ENCODE peak calls at places on chromosomes 16 and 17, in ten cellular contexts. H is colonic mucosa, K is OCI-LY7, J is uterus, Y is right atrium auricular region, N is HCT116, P is neural progenitor cell, R is psoas muscle, M is ovary, B is A549. Z is an unnamed sample. For H3K4me1, the result is how much of the 10 kb centered on the place peaks cover.

GRCh38 chr16:50833929-50834328 is 92.0 kb downstream of the CYLD start:
- DNase-seq in M (no peak), R (no peak), Y (peak), P (no peak), N (no peak), J (no peak), K (no peak), H (no peak), B (no peak), Z (no peak)

GRCh38 chr16:68762996-68763756 is 26.1 kb downstream of the CDH1 start:
- DNase-seq in P (peak), H (no peak), M (no peak), B (no peak), Y (no peak), N (no peak), R (no peak), K (no peak), J (no peak), Z (no peak)

GRCh38 chr17:44906010-44906646 is 6.9 kb upstream of the EFTUD2 start:
- DNase-seq in K (no peak), J (no peak), P (no peak), B (peak), N (peak), M (no peak), Y (no peak), R (no peak), H (no peak), Z (peak)

GRCh38 chr17:28327031-28327607 is 8.1 kb downstream of the TMEM97 start:
- DNase-seq in J (no peak), P (no peak), M (no peak), R (no peak), Y (peak), K (no peak), H (no peak), N (no peak), B (no peak), Z (peak)

GRCh38 chr17:66533572-66533971 is 231.2 kb downstream of the PRKCA start:
- DNase-seq in J (peak), R (no peak), Y (no peak), P (peak), M (peak), K (no peak), B (no peak), H (no peak), N (no peak), Z (no peak)

GRCh38 chr17:36072431-36073121 is 8.5 kb downstream of the CCL18 start:
- DNase-seq in M (no peak), K (peak), H (peak), N (peak), R (peak), P (peak), Y (no peak), J (peak), B (peak), Z (peak)

GRCh38 chr17:82356845-82357355 is 2.1 kb upstream of the TEX19 start:
- DNase-seq in Y (no peak), P (peak), H (no peak), B (no peak), J (no peak), K (peak), R (no peak), N (no peak), M (no peak), Z (no peak)

GRCh38 chr16:75589301-75589700 is 23.1 kb downstream of the GABARAPL2 start:
- DNase-seq in P (peak), M (no peak), R (no peak), Y (peak), K (no peak), J (no peak), N (no peak), H (no peak), B (no peak), Z (no peak)

GRCh38 chr16:86270696-86271095 is 239.6 kb upstream of the FOXF1 start:
- DNase-seq in R (no peak), J (no peak), Y (no peak), M (no peak), N (no peak), P (no peak), H (peak), B (no peak), K (no peak), Z (no peak)

GRCh38 chr16:2473999-2474876 is 689 bp upstream of the TBC1D24 start:
- DNase-seq in Y (no peak), J (peak), K (peak), P (peak), H (peak), N (no peak), M (peak), R (peak), B (peak), Z (peak)
- H3K4me1 ChIP-seq in Y (half or more), J (under half), K (half or more), P (under half), H (under half), N (under half), M (under half), R (under half), B (under half), Z (under half)

GRCh38 chr16:85028638-85029412 is 1.2 kb downstream of the KIAA0513 start:
- DNase-seq in P (no peak), H (peak), J (peak), B (no peak), N (no peak), R (peak), K (no peak), Y (no peak), M (no peak), Z (peak)
- H3K4me1 ChIP-seq in P (under half), H (under half), J (under half), B (under half), N (under half), R (under half), K (under half), Y (under half), M (under half), Z (under half)

DNA sequence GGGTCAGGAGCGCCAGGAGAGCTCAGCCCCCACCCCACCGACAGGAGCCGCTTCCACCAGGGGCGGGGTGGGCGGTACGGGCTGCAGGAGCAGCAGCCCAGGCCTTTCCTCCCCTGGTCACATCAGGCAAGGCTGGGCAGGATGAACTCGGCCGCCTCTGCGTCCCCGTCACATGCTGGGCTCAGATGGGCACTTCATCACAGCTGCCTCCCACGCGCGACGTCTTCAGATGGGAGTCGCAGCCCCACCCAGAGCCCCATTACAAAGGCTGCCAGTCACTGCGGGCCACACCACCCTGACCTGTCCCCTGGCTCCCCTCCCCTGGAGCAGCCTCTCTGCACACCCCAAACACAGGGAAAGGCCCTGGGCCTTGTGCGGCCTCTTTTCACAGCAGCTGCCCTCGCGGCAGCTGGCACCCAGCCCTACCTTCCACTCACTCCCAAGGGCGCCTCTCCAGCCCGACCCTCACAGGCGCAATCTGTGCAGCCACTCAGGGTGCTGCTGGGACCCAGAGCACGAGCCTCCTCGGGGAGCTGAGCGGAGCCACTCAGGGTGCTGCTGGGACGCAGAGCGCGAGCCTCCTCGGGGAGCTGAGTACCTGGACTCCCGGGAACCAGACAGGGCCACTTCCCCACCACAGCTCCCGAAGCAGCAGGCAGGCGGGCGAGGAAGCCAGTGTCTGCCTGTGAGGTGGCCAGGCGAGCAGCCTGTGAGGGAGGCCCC is 4.7 kb downstream of the ZNF598 start:
- DNase-seq in B (no peak), N (no peak), K (no peak), Y (no peak), H (no peak), J (no peak), M (peak), P (no peak), R (peak), Z (no peak)
- H3K4me1 ChIP-seq in B (under half), N (half or more), K (under half), Y (half or more), H (under half), J (under half), M (under half), P (under half), R (half or more), Z (under half)

GRCh38 chr17:16281351-16281750 is 64.3 kb downstream of the PIGL start:
- DNase-seq in M (no peak), Y (no peak), K (no peak), P (no peak), R (no peak), B (no peak), J (no peak), N (no peak), H (no peak), Z (no peak)
- H3K4me1 ChIP-seq in M (under half), Y (under half), K (under half), P (under half), R (under half), B (under half), J (under half), N (half or more), H (under half), Z (under half)

DNA sequence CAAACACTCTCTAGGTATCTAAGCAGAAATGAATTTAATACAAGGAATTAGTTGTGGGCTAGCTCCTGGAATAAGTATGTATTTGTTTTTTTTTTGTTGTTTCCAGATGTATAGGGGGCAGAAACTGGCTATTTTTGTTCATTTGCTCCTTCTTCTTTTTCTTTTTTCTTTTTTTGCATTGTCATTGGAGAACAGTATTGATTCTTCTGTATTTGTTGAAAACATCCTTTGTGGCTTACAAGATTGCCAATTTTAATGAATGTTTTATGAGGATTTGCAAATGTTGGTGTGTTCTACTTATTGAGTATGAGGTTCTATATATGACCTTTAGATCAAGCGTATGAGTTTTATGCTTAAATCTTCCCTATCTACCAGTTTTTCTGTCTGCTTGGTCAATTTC is 5.6 kb upstream of the PCTP start:
- DNase-seq in P (no peak), J (no peak), N (no peak), B (no peak), M (no peak), H (no peak), R (no peak), K (no peak), Y (no peak), Z (no peak)
- H3K4me1 ChIP-seq in P (under half), J (under half), N (under half), B (under half), M (under half), H (under half), R (under half), K (under half), Y (under half), Z (under half)

GRCh38 chr17:17786998-17787397 is 49.8 kb downstream of the SREBF1 start:
- DNase-seq in R (no peak), J (no peak), N (no peak), H (no peak), K (no peak), B (no peak), Y (no peak), M (no peak), P (no peak), Z (no peak)
- H3K4me1 ChIP-seq in R (under half), J (under half), N (under half), H (under half), K (under half), B (half or more), Y (half or more), M (under half), P (half or more), Z (under half)

GRCh38 chr17:41418116-41418860 is 6.1 kb downstream of the KRT37 start:
- DNase-seq in R (no peak), K (no peak), Y (no peak), M (no peak), B (no peak), J (no peak), P (no peak), H (no peak), N (no peak), Z (no peak)

GRCh38 chr17:41417576-41418015 is 6.8 kb downstream of the KRT37 start:
- DNase-seq in K (peak), P (peak), B (no peak), J (no peak), H (no peak), M (no peak), R (no peak), N (no peak), Y (no peak), Z (no peak)

GRCh38 chr17:41415833-41416335 is 8.5 kb downstream of the KRT37 start:
- DNase-seq in Y (no peak), B (no peak), P (no peak), J (peak), K (no peak), H (no peak), N (no peak), R (no peak), M (peak), Z (no peak)

GRCh38 chr17:41415411-41415810 is 9.0 kb downstream of the KRT37 start:
- DNase-seq in J (no peak), P (no peak), K (no peak), N (no peak), M (no peak), Y (no peak), R (no peak), H (no peak), B (no peak), Z (no peak)

GRCh38 chr17:41416478-41416877 is 7.9 kb downstream of the KRT37 start:
- DNase-seq in H (no peak), N (no peak), B (no peak), Y (no peak), P (no peak), J (no peak), R (no peak), M (no peak), K (no peak), Z (no peak)
- H3K4me1 ChIP-seq in H (under half), N (under half), B (under half), Y (under half), P (under half), J (under half), R (under half), M (under half), K (under half), Z (under half)

GRCh38 chr16:6905601-6906000 is 427.0 kb upstream of the RBFOX1 start:
- DNase-seq in B (no peak), J (no peak), P (no peak), K (no peak), M (no peak), N (no peak), Y (no peak), H (no peak), R (no peak), Z (no peak)
- H3K4me1 ChIP-seq in B (under half), J (under half), P (under half), K (under half), M (under half), N (under half), Y (under half), H (under half), R (under half), Z (under half)

GRCh38 chr17:67836205-67836987 is 11.1 kb downstream of the BPTF start:
- DNase-seq in N (no peak), R (no peak), H (no peak), J (no peak), K (no peak), P (no peak), Y (no peak), M (no peak), B (no peak), Z (no peak)
- H3K4me1 ChIP-seq in N (under half), R (under half), H (under half), J (under half), K (under half), P (under half), Y (under half), M (under half), B (under half), Z (under half)